ENCODE peak calls at places on chromosomes 1 and 21, in ten cellular contexts. One of them, this sample, is unnamed.

GRCh38 chr1:226827458-226827857 is 43.0 kb upstream of the PSEN2 start:
- DNase-seq in glutamatergic neuron: no peak
- DNase-seq in GM12865: no peak
- DNase-seq in heart left ventricle: no peak
- DNase-seq in endothelial cell: no peak
- DNase-seq in upper lobe of left lung: peak
- DNase-seq in adrenal gland: no peak
- DNase-seq in esophagus muscularis mucosa: peak
- DNase-seq in lung: peak
- DNase-seq in tibial artery: peak
- DNase-seq in this sample: no peak

GRCh38 chr1:7389201-7389785 is 381.8 kb upstream of the VAMP3 start:
- DNase-seq in tibial artery: no peak
- DNase-seq in glutamatergic neuron: no peak
- DNase-seq in adrenal gland: peak
- DNase-seq in GM12865: no peak
- DNase-seq in heart left ventricle: no peak
- DNase-seq in upper lobe of left lung: no peak
- DNase-seq in endothelial cell: no peak
- DNase-seq in lung: no peak
- DNase-seq in esophagus muscularis mucosa: peak
- DNase-seq in this sample: no peak

GRCh38 chr21:46253610-46254124 is 25.1 kb upstream of the LSS start:
- DNase-seq in glutamatergic neuron: no peak
- DNase-seq in lung: no peak
- DNase-seq in heart left ventricle: peak
- DNase-seq in esophagus muscularis mucosa: no peak
- DNase-seq in upper lobe of left lung: no peak
- DNase-seq in endothelial cell: no peak
- DNase-seq in GM12865: peak
- DNase-seq in adrenal gland: no peak
- DNase-seq in tibial artery: no peak
- DNase-seq in this sample: no peak

GRCh38 chr1:116663821-116664220 is 3.7 kb downstream of the IGSF3 start:
- DNase-seq in esophagus muscularis mucosa: no peak
- DNase-seq in endothelial cell: no peak
- DNase-seq in tibial artery: no peak
- DNase-seq in glutamatergic neuron: no peak
- DNase-seq in upper lobe of left lung: no peak
- DNase-seq in GM12865: no peak
- DNase-seq in lung: no peak
- DNase-seq in adrenal gland: no peak
- DNase-seq in heart left ventricle: no peak
- DNase-seq in this sample: no peak

GRCh38 chr21:31647650-31648049 is 11.8 kb upstream of the SOD1 start:
- DNase-seq in adrenal gland: no peak
- DNase-seq in upper lobe of left lung: no peak
- DNase-seq in heart left ventricle: no peak
- DNase-seq in glutamatergic neuron: no peak
- DNase-seq in esophagus muscularis mucosa: no peak
- DNase-seq in endothelial cell: no peak
- DNase-seq in GM12865: peak
- DNase-seq in tibial artery: no peak
- DNase-seq in lung: no peak
- DNase-seq in this sample: no peak

GRCh38 chr1:12055259-12055658 is 7.8 kb upstream of the TNFRSF8 start:
- DNase-seq in tibial artery: no peak
- DNase-seq in endothelial cell: no peak
- DNase-seq in upper lobe of left lung: no peak
- DNase-seq in heart left ventricle: no peak
- DNase-seq in esophagus muscularis mucosa: no peak
- DNase-seq in GM12865: no peak
- DNase-seq in lung: no peak
- DNase-seq in glutamatergic neuron: no peak
- DNase-seq in adrenal gland: no peak
- DNase-seq in this sample: no peak

GRCh38 chr1:37764888-37765441 is at the start of gene EPHA10:
- DNase-seq in adrenal gland: no peak
- DNase-seq in lung: no peak
- DNase-seq in esophagus muscularis mucosa: no peak
- DNase-seq in tibial artery: no peak
- DNase-seq in upper lobe of left lung: no peak
- DNase-seq in GM12865: no peak
- DNase-seq in heart left ventricle: no peak
- DNase-seq in endothelial cell: peak
- DNase-seq in glutamatergic neuron: peak
- DNase-seq in this sample: no peak

GRCh38 chr21:33198346-33199135 is 31.2 kb upstream of the IFNAR2 start:
- DNase-seq in adrenal gland: peak
- DNase-seq in upper lobe of left lung: peak
- DNase-seq in glutamatergic neuron: no peak
- DNase-seq in GM12865: no peak
- DNase-seq in lung: peak
- DNase-seq in heart left ventricle: no peak
- DNase-seq in endothelial cell: no peak
- DNase-seq in tibial artery: peak
- DNase-seq in esophagus muscularis mucosa: no peak
- DNase-seq in this sample: no peak

GRCh38 chr1:147665521-147665920 is 4.8 kb downstream of the ACP6 start:
- DNase-seq in lung: no peak
- DNase-seq in heart left ventricle: no peak
- DNase-seq in adrenal gland: no peak
- DNase-seq in endothelial cell: peak
- DNase-seq in glutamatergic neuron: no peak
- DNase-seq in esophagus muscularis mucosa: no peak
- DNase-seq in GM12865: no peak
- DNase-seq in upper lobe of left lung: no peak
- DNase-seq in tibial artery: no peak
- DNase-seq in this sample: no peak

GRCh38 chr21:44454058-44454457 is 1.3 kb upstream of the LRRC3 start:
- DNase-seq in heart left ventricle: no peak
- DNase-seq in upper lobe of left lung: no peak
- DNase-seq in adrenal gland: no peak
- DNase-seq in lung: no peak
- DNase-seq in glutamatergic neuron: no peak
- DNase-seq in esophagus muscularis mucosa: no peak
- DNase-seq in tibial artery: no peak
- DNase-seq in GM12865: no peak
- DNase-seq in endothelial cell: no peak
- DNase-seq in this sample: no peak

GRCh38 chr21:37568415-37568814 is 201.8 kb downstream of the DYRK1A start:
- DNase-seq in heart left ventricle: no peak
- DNase-seq in glutamatergic neuron: no peak
- DNase-seq in adrenal gland: no peak
- DNase-seq in endothelial cell: no peak
- DNase-seq in lung: no peak
- DNase-seq in upper lobe of left lung: no peak
- DNase-seq in GM12865: no peak
- DNase-seq in esophagus muscularis mucosa: no peak
- DNase-seq in tibial artery: no peak
- DNase-seq in this sample: no peak

GRCh38 chr1:246497331-246497915 is 9.7 kb downstream of the SMYD3 start:
- DNase-seq in endothelial cell: peak
- DNase-seq in lung: no peak
- DNase-seq in upper lobe of left lung: no peak
- DNase-seq in glutamatergic neuron: no peak
- DNase-seq in esophagus muscularis mucosa: no peak
- DNase-seq in heart left ventricle: no peak
- DNase-seq in adrenal gland: no peak
- DNase-seq in tibial artery: no peak
- DNase-seq in GM12865: peak
- DNase-seq in this sample: no peak

GRCh38 chr21:33123396-33124120 is 53.6 kb downstream of the OLIG1 start:
- DNase-seq in endothelial cell: no peak
- DNase-seq in esophagus muscularis mucosa: no peak
- DNase-seq in GM12865: no peak
- DNase-seq in lung: no peak
- DNase-seq in heart left ventricle: no peak
- DNase-seq in upper lobe of left lung: no peak
- DNase-seq in adrenal gland: no peak
- DNase-seq in glutamatergic neuron: no peak
- DNase-seq in tibial artery: no peak
- DNase-seq in this sample: no peak

GRCh38 chr1:147245586-147246021 is 3.1 kb downstream of the CHD1L start:
- DNase-seq in GM12865: no peak
- DNase-seq in lung: no peak
- DNase-seq in endothelial cell: no peak
- DNase-seq in adrenal gland: no peak
- DNase-seq in glutamatergic neuron: no peak
- DNase-seq in esophagus muscularis mucosa: peak
- DNase-seq in heart left ventricle: no peak
- DNase-seq in tibial artery: no peak
- DNase-seq in upper lobe of left lung: no peak
- DNase-seq in this sample: no peak

GRCh38 chr21:35649186-35649585 is 411.1 kb downstream of the SETD4 start:
- DNase-seq in adrenal gland: no peak
- DNase-seq in endothelial cell: no peak
- DNase-seq in lung: peak
- DNase-seq in GM12865: no peak
- DNase-seq in upper lobe of left lung: no peak
- DNase-seq in glutamatergic neuron: no peak
- DNase-seq in heart left ventricle: no peak
- DNase-seq in tibial artery: no peak
- DNase-seq in esophagus muscularis mucosa: peak
- DNase-seq in this sample: no peak

GRCh38 chr1:234089396-234089795 is 184.9 kb downstream of the SLC35F3 start:
- DNase-seq in lung: no peak
- DNase-seq in glutamatergic neuron: peak
- DNase-seq in GM12865: no peak
- DNase-seq in adrenal gland: no peak
- DNase-seq in upper lobe of left lung: no peak
- DNase-seq in esophagus muscularis mucosa: no peak
- DNase-seq in heart left ventricle: no peak
- DNase-seq in endothelial cell: peak
- DNase-seq in tibial artery: no peak
- DNase-seq in this sample: no peak
- TF ChIP-seq CTCF in lung: no peak
- TF ChIP-seq CTCF in glutamatergic neuron: peak
- TF ChIP-seq CTCF in GM12865: peak
- TF ChIP-seq CTCF in adrenal gland: no peak
- TF ChIP-seq CTCF in upper lobe of left lung: no peak
- TF ChIP-seq CTCF in esophagus muscularis mucosa: no peak
- TF ChIP-seq CTCF in heart left ventricle: no peak
- TF ChIP-seq CTCF in endothelial cell: peak
- TF ChIP-seq CTCF in tibial artery: no peak
- TF ChIP-seq CTCF in this sample: no peak

GRCh38 chr21:40548134-40548533 is 298.8 kb downstream of the DSCAM start:
- DNase-seq in esophagus muscularis mucosa: peak
- DNase-seq in endothelial cell: no peak
- DNase-seq in heart left ventricle: no peak
- DNase-seq in adrenal gland: no peak
- DNase-seq in lung: no peak
- DNase-seq in glutamatergic neuron: peak
- DNase-seq in upper lobe of left lung: no peak
- DNase-seq in GM12865: no peak
- DNase-seq in tibial artery: no peak
- DNase-seq in this sample: no peak

DNA sequence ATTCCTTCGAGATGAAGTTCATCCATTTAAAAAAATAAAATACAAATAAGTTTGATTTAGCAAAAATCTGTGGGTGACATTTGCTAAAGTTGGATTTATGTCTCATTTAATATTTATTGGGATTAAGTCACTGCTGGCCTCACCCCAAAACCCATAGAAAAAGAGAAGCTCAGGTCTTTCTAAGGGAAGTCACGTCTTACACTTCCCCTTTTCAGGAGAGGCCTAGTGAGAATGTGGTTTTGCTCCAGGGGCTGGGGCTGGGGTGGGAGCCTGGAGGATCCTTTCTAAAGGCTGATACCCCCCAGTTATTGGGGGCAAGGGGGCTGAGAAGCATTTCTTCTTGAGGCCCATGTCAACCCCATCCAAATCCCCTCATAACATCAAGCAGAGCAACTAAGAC is 300.3 kb downstream of the DSCAM start:
- DNase-seq in esophagus muscularis mucosa: no peak
- DNase-seq in upper lobe of left lung: no peak
- DNase-seq in adrenal gland: no peak
- DNase-seq in tibial artery: no peak
- DNase-seq in GM12865: no peak
- DNase-seq in lung: no peak
- DNase-seq in glutamatergic neuron: no peak
- DNase-seq in heart left ventricle: no peak
- DNase-seq in endothelial cell: no peak
- DNase-seq in this sample: no peak
- TF ChIP-seq CTCF in esophagus muscularis mucosa: no peak
- TF ChIP-seq CTCF in upper lobe of left lung: no peak
- TF ChIP-seq CTCF in adrenal gland: no peak
- TF ChIP-seq CTCF in tibial artery: no peak
- TF ChIP-seq CTCF in GM12865: no peak
- TF ChIP-seq CTCF in lung: no peak
- TF ChIP-seq CTCF in glutamatergic neuron: no peak
- TF ChIP-seq CTCF in heart left ventricle: no peak
- TF ChIP-seq CTCF in endothelial cell: no peak
- TF ChIP-seq CTCF in this sample: no peak

DNA sequence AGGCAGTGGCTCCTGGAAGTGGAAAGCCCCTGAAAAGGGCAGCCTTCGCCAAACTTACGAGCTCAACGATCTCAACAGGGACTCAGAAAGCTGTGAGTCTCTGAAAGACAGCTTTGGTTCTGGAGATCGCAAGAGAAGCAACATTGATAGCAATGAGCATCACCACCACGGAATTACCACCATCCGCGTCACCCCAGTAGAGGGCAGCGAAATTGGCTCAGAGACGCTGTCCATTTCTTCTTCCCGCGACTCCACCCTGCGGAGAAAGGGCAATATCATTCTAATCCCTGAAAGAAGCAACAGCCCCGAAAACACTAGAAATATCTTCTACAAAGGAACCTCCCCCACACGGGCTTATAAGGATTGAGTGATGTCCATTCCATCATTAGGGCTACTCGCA is 42.4 kb downstream of the PLPPR4 start:
- DNase-seq in endothelial cell: no peak
- DNase-seq in GM12865: no peak
- DNase-seq in tibial artery: no peak
- DNase-seq in heart left ventricle: no peak
- DNase-seq in glutamatergic neuron: no peak
- DNase-seq in upper lobe of left lung: no peak
- DNase-seq in adrenal gland: no peak
- DNase-seq in esophagus muscularis mucosa: no peak
- DNase-seq in lung: no peak
- DNase-seq in this sample: no peak
- TF ChIP-seq CTCF in endothelial cell: no peak
- TF ChIP-seq CTCF in GM12865: no peak
- TF ChIP-seq CTCF in tibial artery: no peak
- TF ChIP-seq CTCF in heart left ventricle: no peak
- TF ChIP-seq CTCF in glutamatergic neuron: no peak
- TF ChIP-seq CTCF in upper lobe of left lung: no peak
- TF ChIP-seq CTCF in adrenal gland: no peak
- TF ChIP-seq CTCF in esophagus muscularis mucosa: no peak
- TF ChIP-seq CTCF in lung: no peak
- TF ChIP-seq CTCF in this sample: no peak

DNA sequence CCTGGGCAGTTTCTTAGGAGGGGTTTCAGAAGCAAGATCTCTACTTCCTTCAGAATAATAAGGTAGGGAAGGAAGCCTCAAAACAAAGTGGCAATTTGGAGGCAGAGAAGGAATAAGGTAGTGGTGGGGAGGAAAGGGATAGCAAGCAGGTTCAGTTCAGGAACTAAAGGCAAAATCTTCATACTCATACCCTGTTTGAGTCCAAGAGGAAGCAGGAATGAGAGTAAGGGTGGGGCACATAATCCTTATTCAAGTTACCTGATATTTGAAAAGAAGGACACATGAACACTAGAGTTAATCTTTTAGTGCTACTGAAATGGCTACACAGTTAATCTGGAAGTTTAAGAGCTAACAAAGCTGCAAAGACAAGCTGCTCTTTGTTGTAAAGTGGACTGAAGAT is 8.4 kb upstream of the RBM8A start:
- DNase-seq in lung: no peak
- DNase-seq in tibial artery: no peak
- DNase-seq in GM12865: no peak
- DNase-seq in glutamatergic neuron: no peak
- DNase-seq in heart left ventricle: no peak
- DNase-seq in endothelial cell: no peak
- DNase-seq in adrenal gland: no peak
- DNase-seq in esophagus muscularis mucosa: no peak
- DNase-seq in upper lobe of left lung: no peak
- DNase-seq in this sample: no peak
- TF ChIP-seq CTCF in lung: no peak
- TF ChIP-seq CTCF in tibial artery: no peak
- TF ChIP-seq CTCF in GM12865: no peak
- TF ChIP-seq CTCF in glutamatergic neuron: no peak
- TF ChIP-seq CTCF in heart left ventricle: no peak
- TF ChIP-seq CTCF in endothelial cell: no peak
- TF ChIP-seq CTCF in adrenal gland: no peak
- TF ChIP-seq CTCF in esophagus muscularis mucosa: no peak
- TF ChIP-seq CTCF in upper lobe of left lung: no peak
- TF ChIP-seq CTCF in this sample: no peak

This sample was measured in activated B cell treated with CpG ODN at 0.5 μM for 24 hours.